ENCODE peak calls at places on chromosomes 5 and 9, in four cellular contexts. Y is neural progenitor cell, N is right cardiac atrium, R is adrenal gland. O is an unnamed sample.

GRCh38 chr5:67693956-67694564 is 497.5 kb upstream of the CD180 start:
- DNase-seq in Y (no peak), N (peak; percentile 68), R (peak; percentile 72), O (no peak)

GRCh38 chr5:114101153-114101552 is 260.7 kb upstream of the KCNN2 start:
- DNase-seq in Y (peak; percentile 69), N (no peak), R (peak; percentile 41), O (peak; percentile 19)

GRCh38 chr9:136700959-136701664 is 11.3 kb upstream of the DIPK1B start:
- DNase-seq in Y (no peak), N (no peak), R (no peak), O (peak; percentile 65)

GRCh38 chr9:12718482-12719026 is 25.4 kb downstream of the TYRP1 start:
- DNase-seq in Y (peak; percentile 82), N (no peak), R (no peak), O (no peak)

GRCh38 chr9:136448655-136449054 is 9.0 kb upstream of the INPP5E start:
- DNase-seq in Y (no peak), N (no peak), R (no peak), O (no peak)

GRCh38 chr9:132546148-132547051 is 36.0 kb upstream of the BARHL1 start:
- DNase-seq in Y (peak; percentile 75), N (no peak), R (no peak), O (peak; percentile 68)

GRCh38 chr9:81804306-81804705 is 115.0 kb upstream of the TLE1 start:
- DNase-seq in Y (no peak), N (no peak), R (peak; percentile 26), O (no peak)

GRCh38 chr9:135282001-135282731 is 194.7 kb downstream of the OLFM1 start:
- DNase-seq in Y (no peak), N (peak; percentile 51), R (peak; percentile 81), O (peak; percentile 71)

GRCh38 chr9:130337318-130337717 is 71.8 kb downstream of the HMCN2 start:
- DNase-seq in Y (no peak), N (no peak), R (no peak), O (no peak)

GRCh38 chr9:14618851-14619250 is 74.4 kb downstream of the ZDHHC21 start:
- DNase-seq in Y (no peak), N (no peak), R (no peak), O (no peak)

GRCh38 chr5:95846554-95847260 is 24.2 kb upstream of the GLRX start:
- DNase-seq in Y (peak; percentile 70), N (peak; percentile 45), R (peak; percentile 83), O (peak; percentile 57)

GRCh38 chr5:160930361-160930760 is 78.3 kb upstream of the ATP10B start:
- DNase-seq in Y (peak; percentile 63), N (no peak), R (no peak), O (peak; percentile 22)

GRCh38 chr5:180090769-180091546 is 19.4 kb upstream of the RNF130 start:
- DNase-seq in Y (peak; percentile 78), N (no peak), R (no peak), O (peak; percentile 48)

GRCh38 chr5:73654171-73654811 is 28.3 kb downstream of the ARHGEF28 start:
- DNase-seq in Y (no peak), N (no peak), R (no peak), O (no peak)

GRCh38 chr9:121651295-121652036 is at the start of gene DAB2IP:
- DNase-seq in Y (peak; percentile 94), N (peak; percentile 67), R (peak; percentile 43), O (peak; percentile 83)

GRCh38 chr9:35903049-35903448 is 3.0 kb upstream of the HRCT1 start:
- DNase-seq in Y (peak; percentile 67), N (no peak), R (peak; percentile 55), O (peak; percentile 14)

GRCh38 chr9:27530915-27531762 is 1.5 kb upstream of the MOB3B start:
- DNase-seq in Y (no peak), N (no peak), R (no peak), O (no peak)

GRCh38 chr9:73049280-73049679 is 96.4 kb upstream of the ALDH1A1 start:
- DNase-seq in Y (no peak), N (no peak), R (no peak), O (no peak)

GRCh38 chr5:1654786-1655495 is 131.2 kb upstream of the LPCAT1 start:
- DNase-seq in Y (no peak), N (no peak), R (peak; percentile 12), O (no peak)

GRCh38 chr5:116305899-116306298 is 221.1 kb downstream of the COMMD10 start:
- DNase-seq in Y (no peak), N (no peak), R (no peak), O (no peak)

GRCh38 chr9:93093081-93093448 is 3.0 kb upstream of the CARD19 start:
- DNase-seq in Y (peak; percentile 0), N (no peak), R (no peak), O (no peak)

GRCh38 chr9:137273616-137274320 is 3.8 kb upstream of the TOR4A start:
- DNase-seq in Y (no peak), N (peak; percentile 15), R (no peak), O (no peak)

GRCh38 chr9:25964239-25964638 is 286.0 kb upstream of the TUSC1 start:
- DNase-seq in Y (peak; percentile 73), N (no peak), R (peak; percentile 63), O (peak; percentile 82)

GRCh38 chr5:142792865-142793232 is 22.7 kb downstream of the ARHGAP26 start:
- DNase-seq in Y (no peak), N (no peak), R (no peak), O (no peak)
- H3K4me1 ChIP-seq in Y (no peaks in the 10 kb centered on the region), N (peaks cover 14% of the 10 kb centered on the region), R (peaks cover 3% of the 10 kb centered on the region), O (no peaks in the 10 kb centered on the region)

DNA sequence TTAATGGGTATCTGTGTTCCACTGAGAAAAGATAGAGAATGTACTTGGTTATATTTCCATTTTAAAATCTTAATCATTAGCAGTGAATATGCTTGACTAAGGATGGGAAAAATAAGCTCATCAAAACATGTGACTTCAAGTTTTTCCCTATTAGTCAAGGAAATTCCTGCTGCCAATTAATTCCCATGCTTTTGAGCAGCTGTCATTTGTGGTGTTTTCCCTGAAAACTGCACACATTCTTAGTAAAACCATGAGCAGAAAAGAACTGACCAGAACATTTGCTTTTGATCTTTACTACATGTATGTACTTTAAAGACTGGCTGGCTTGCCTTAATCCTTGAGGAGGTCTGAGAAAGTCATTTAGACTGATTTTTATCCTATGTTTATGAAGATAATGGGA is 75.2 kb downstream of the AOPEP start:
- DNase-seq in Y (no peak), N (no peak), R (no peak), O (peak; percentile 43)
- H3K4me1 ChIP-seq in Y (peaks cover 3% of the 10 kb centered on the region), N (no peaks in the 10 kb centered on the region), R (no peaks in the 10 kb centered on the region), O (peaks cover 71% of the 10 kb centered on the region)

GRCh38 chr5:123855630-123856029 is 343.7 kb downstream of the CSNK1G3 start:
- DNase-seq in Y (no peak), N (no peak), R (no peak), O (peak; percentile 40)

GRCh38 chr5:123856736-123857135 is 344.8 kb downstream of the CSNK1G3 start:
- DNase-seq in Y (no peak), N (no peak), R (no peak), O (no peak)
- H3K4me1 ChIP-seq in Y (peaks cover 6% of the 10 kb centered on the region), N (no peaks in the 10 kb centered on the region), R (no peaks in the 10 kb centered on the region), O (no peaks in the 10 kb centered on the region)

GRCh38 chr9:69120380-69121154 is 53.5 kb upstream of the TJP2 start:
- DNase-seq in Y (peak; percentile 59), N (no peak), R (no peak), O (no peak)

GRCh38 chr9:69122086-69122390 is 52.0 kb upstream of the TJP2 start:
- DNase-seq in Y (peak; percentile 77), N (peak; percentile 71), R (peak; percentile 74), O (peak; percentile 52)

GRCh38 chr9:69121155-69122085 is 52.7 kb upstream of the TJP2 start:
- DNase-seq in Y (peak; percentile 86), N (peak; percentile 37), R (peak; percentile 38), O (peak; percentile 44)

GRCh38 chr9:69118656-69119055 is 55.4 kb upstream of the TJP2 start:
- DNase-seq in Y (no peak), N (no peak), R (no peak), O (no peak)

GRCh38 chr9:69122391-69123141 is 51.5 kb upstream of the TJP2 start:
- DNase-seq in Y (peak; percentile 53), N (no peak), R (no peak), O (no peak)
- H3K4me1 ChIP-seq in Y (peaks cover 19% of the 10 kb centered on the region), N (no peaks in the 10 kb centered on the region), R (peaks cover 6% of the 10 kb centered on the region), O (no peaks in the 10 kb centered on the region)

GRCh38 chr5:157596449-157596848 is 20.9 kb upstream of the ADAM19 start:
- DNase-seq in Y (no peak), N (no peak), R (no peak), O (no peak)
- H3K4me1 ChIP-seq in Y (peaks cover 8% of the 10 kb centered on the region), N (peaks cover 1% of the 10 kb centered on the region), R (no peaks in the 10 kb centered on the region), O (peaks cover 54% of the 10 kb centered on the region)

GRCh38 chr9:127521919-127522304 is 70.6 kb downstream of the LRSAM1 start:
- DNase-seq in Y (no peak), N (peak; percentile 68), R (peak; percentile 48), O (peak; percentile 41)
- H3K4me1 ChIP-seq in Y (no peaks in the 10 kb centered on the region), N (peaks cover 6% of the 10 kb centered on the region), R (peaks cover 31% of the 10 kb centered on the region), O (peaks cover 54% of the 10 kb centered on the region)

GRCh38 chr5:150785950-150786349 is 7.4 kb downstream of the SMIM3 start:
- DNase-seq in Y (no peak), N (no peak), R (no peak), O (no peak)
- H3K4me1 ChIP-seq in Y (peaks cover 34% of the 10 kb centered on the region), N (peaks cover 16% of the 10 kb centered on the region), R (peaks cover 40% of the 10 kb centered on the region), O (peaks cover 12% of the 10 kb centered on the region)

GRCh38 chr9:34343090-34343489 is 13.7 kb downstream of the NUDT2 start:
- DNase-seq in Y (no peak), N (peak; percentile 83), R (peak; percentile 83), O (no peak)
- H3K4me1 ChIP-seq in Y (peaks cover 3% of the 10 kb centered on the region), N (peaks cover 2% of the 10 kb centered on the region), R (peaks cover 19% of the 10 kb centered on the region), O (no peaks in the 10 kb centered on the region)

DNA sequence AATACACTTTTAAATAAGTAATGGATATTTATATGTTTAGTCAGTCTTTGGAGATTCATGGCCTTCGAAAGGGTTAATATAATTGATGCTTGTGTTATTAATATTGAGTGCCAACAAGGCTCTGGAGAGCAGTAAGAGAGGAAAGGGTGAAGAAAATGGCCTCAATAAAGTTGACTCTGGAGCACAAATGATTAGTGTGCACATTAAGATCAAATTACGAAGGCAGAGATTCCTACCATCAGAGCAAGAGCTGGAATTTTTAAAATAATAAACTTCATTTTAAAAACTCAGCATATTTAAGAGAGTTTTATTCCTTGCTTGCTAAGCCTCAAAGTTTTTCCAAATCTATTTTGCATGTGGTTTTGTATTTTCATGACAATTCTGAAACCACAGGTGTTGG is 14.8 kb downstream of the SLC44A1 start:
- DNase-seq in Y (no peak), N (no peak), R (no peak), O (no peak)
- H3K4me1 ChIP-seq in Y (peaks cover 13% of the 10 kb centered on the region), N (peaks cover 8% of the 10 kb centered on the region), R (peaks cover 9% of the 10 kb centered on the region), O (peaks cover 10% of the 10 kb centered on the region)

GRCh38 chr5:170389250-170389902 is at the start of gene KCNMB1:
- DNase-seq in Y (no peak), N (peak; percentile 32), R (no peak), O (no peak)
- H3K4me1 ChIP-seq in Y (peaks cover 26% of the 10 kb centered on the region), N (no peaks in the 10 kb centered on the region), R (no peaks in the 10 kb centered on the region), O (no peaks in the 10 kb centered on the region)

O was measured in SJCRH30.